ENCODE peak calls at places on chromosomes 13 and 19, in four cellular contexts. One of them, this sample, is unnamed.

GRCh38 chr13:31930901-31931522 is 100.6 kb upstream of the FRY start:
- DNase-seq in mesenchymal stem cell: no peak
- DNase-seq in right lobe of liver: no peak
- DNase-seq in dorsolateral prefrontal cortex: no peak
- DNase-seq in this sample: peak; percentile 13

GRCh38 chr19:13881692-13882418 is 4.9 kb downstream of the NANOS3 start:
- DNase-seq in right lobe of liver: peak; percentile 47
- DNase-seq in mesenchymal stem cell: peak; percentile 34
- DNase-seq in dorsolateral prefrontal cortex: no peak
- DNase-seq in this sample: peak; percentile 23

GRCh38 chr19:7637374-7638256 is 705 bp downstream of the STXBP2 start:
- DNase-seq in right lobe of liver: peak; percentile 71
- DNase-seq in dorsolateral prefrontal cortex: no peak
- DNase-seq in mesenchymal stem cell: peak; percentile 16
- DNase-seq in this sample: no peak

GRCh38 chr19:46133101-46133627 is 8.7 kb upstream of the IGFL3 start:
- DNase-seq in dorsolateral prefrontal cortex: no peak
- DNase-seq in mesenchymal stem cell: peak; percentile 87
- DNase-seq in right lobe of liver: no peak
- DNase-seq in this sample: peak; percentile 92

GRCh38 chr13:30186644-30187431 is 120.5 kb downstream of the KATNAL1 start:
- DNase-seq in mesenchymal stem cell: no peak
- DNase-seq in right lobe of liver: no peak
- DNase-seq in dorsolateral prefrontal cortex: no peak
- DNase-seq in this sample: no peak

GRCh38 chr13:74200081-74200480 is 65.9 kb upstream of the KLF12 start:
- DNase-seq in right lobe of liver: no peak
- DNase-seq in mesenchymal stem cell: no peak
- DNase-seq in dorsolateral prefrontal cortex: no peak
- DNase-seq in this sample: no peak

GRCh38 chr13:48615017-48615416 is 38.7 kb upstream of the CYSLTR2 start:
- DNase-seq in right lobe of liver: no peak
- DNase-seq in mesenchymal stem cell: no peak
- DNase-seq in dorsolateral prefrontal cortex: no peak
- DNase-seq in this sample: no peak

GRCh38 chr13:25574437-25575426 is 203.0 kb downstream of the ATP8A2 start:
- DNase-seq in dorsolateral prefrontal cortex: peak; percentile 48
- DNase-seq in mesenchymal stem cell: peak; percentile 84
- DNase-seq in right lobe of liver: peak; percentile 42
- DNase-seq in this sample: peak; percentile 88

GRCh38 chr13:76754414-76754813 is 131.8 kb downstream of the KCTD12 start:
- DNase-seq in dorsolateral prefrontal cortex: no peak
- DNase-seq in right lobe of liver: no peak
- DNase-seq in mesenchymal stem cell: peak; percentile 54
- DNase-seq in this sample: peak; percentile 79

GRCh38 chr13:49213997-49214916 is 5.9 kb upstream of the MLNR start:
- DNase-seq in right lobe of liver: no peak
- DNase-seq in mesenchymal stem cell: no peak
- DNase-seq in dorsolateral prefrontal cortex: no peak
- DNase-seq in this sample: no peak

GRCh38 chr13:111558700-111559088 is 238.3 kb downstream of the TEX29 start:
- DNase-seq in mesenchymal stem cell: no peak
- DNase-seq in right lobe of liver: no peak
- DNase-seq in dorsolateral prefrontal cortex: no peak
- DNase-seq in this sample: no peak

GRCh38 chr19:3450796-3451411 is 29.4 kb downstream of the SMIM24 start:
- DNase-seq in mesenchymal stem cell: peak; percentile 100
- DNase-seq in dorsolateral prefrontal cortex: no peak
- DNase-seq in right lobe of liver: no peak
- DNase-seq in this sample: peak; percentile 100

GRCh38 chr13:103395140-103395539 is 328.9 kb upstream of the SLC10A2 start:
- DNase-seq in dorsolateral prefrontal cortex: no peak
- DNase-seq in right lobe of liver: no peak
- DNase-seq in mesenchymal stem cell: no peak
- DNase-seq in this sample: no peak

GRCh38 chr13:83151308-83151660 is 731.0 kb downstream of the SLITRK1 start:
- DNase-seq in mesenchymal stem cell: no peak
- DNase-seq in dorsolateral prefrontal cortex: no peak
- DNase-seq in right lobe of liver: no peak
- DNase-seq in this sample: peak; percentile 11

GRCh38 chr19:41411682-41412265 is 14.2 kb downstream of the BCKDHA start:
- DNase-seq in mesenchymal stem cell: no peak
- DNase-seq in right lobe of liver: peak; percentile 30
- DNase-seq in dorsolateral prefrontal cortex: peak; percentile 61
- DNase-seq in this sample: no peak

GRCh38 chr13:97328222-97328790 is 105.7 kb upstream of the RAP2A start:
- DNase-seq in right lobe of liver: no peak
- DNase-seq in dorsolateral prefrontal cortex: no peak
- DNase-seq in mesenchymal stem cell: peak; percentile 82
- DNase-seq in this sample: peak; percentile 91

GRCh38 chr13:99863789-99864626 is 107.6 kb downstream of the ZIC5 start:
- DNase-seq in dorsolateral prefrontal cortex: no peak
- DNase-seq in mesenchymal stem cell: no peak
- DNase-seq in right lobe of liver: no peak
- DNase-seq in this sample: no peak

GRCh38 chr19:6161271-6161850 is 25.9 kb downstream of the ACSBG2 start:
- DNase-seq in mesenchymal stem cell: no peak
- DNase-seq in right lobe of liver: no peak
- DNase-seq in dorsolateral prefrontal cortex: no peak
- DNase-seq in this sample: no peak

GRCh38 chr13:79085021-79085420 is 321.0 kb downstream of the RBM26 start:
- DNase-seq in right lobe of liver: no peak
- DNase-seq in dorsolateral prefrontal cortex: no peak
- DNase-seq in mesenchymal stem cell: no peak
- DNase-seq in this sample: no peak

GRCh38 chr13:33633701-33634525 is 184.0 kb upstream of the RFC3 start:
- DNase-seq in dorsolateral prefrontal cortex: no peak
- DNase-seq in right lobe of liver: no peak
- DNase-seq in mesenchymal stem cell: peak; percentile 29
- DNase-seq in this sample: peak; percentile 40

GRCh38 chr13:29929062-29929847 is 78.8 kb upstream of the UBL3 start:
- DNase-seq in right lobe of liver: no peak
- DNase-seq in mesenchymal stem cell: no peak
- DNase-seq in dorsolateral prefrontal cortex: no peak
- DNase-seq in this sample: no peak

GRCh38 chr19:18157465-18158063 is 4.6 kb downstream of the PIK3R2 start:
- DNase-seq in right lobe of liver: no peak
- DNase-seq in dorsolateral prefrontal cortex: peak; percentile 66
- DNase-seq in mesenchymal stem cell: no peak
- DNase-seq in this sample: no peak

GRCh38 chr19:55641376-55642152 is 762 bp downstream of the ZNF580 start:
- DNase-seq in mesenchymal stem cell: peak; percentile 60
- DNase-seq in right lobe of liver: no peak
- DNase-seq in dorsolateral prefrontal cortex: no peak
- DNase-seq in this sample: peak; percentile 39

GRCh38 chr19:38394488-38394887 is 6.0 kb downstream of the SPRED3 start:
- DNase-seq in right lobe of liver: no peak
- DNase-seq in mesenchymal stem cell: no peak
- DNase-seq in dorsolateral prefrontal cortex: no peak
- DNase-seq in this sample: no peak

GRCh38 chr19:28864577-28865042 is 348.3 kb downstream of the UQCRFS1 start:
- DNase-seq in mesenchymal stem cell: no peak
- DNase-seq in dorsolateral prefrontal cortex: no peak
- DNase-seq in right lobe of liver: no peak
- DNase-seq in this sample: peak; percentile 90

GRCh38 chr13:97382276-97382675 is 51.7 kb upstream of the RAP2A start:
- DNase-seq in mesenchymal stem cell: no peak
- DNase-seq in dorsolateral prefrontal cortex: no peak
- DNase-seq in right lobe of liver: no peak
- DNase-seq in this sample: no peak

GRCh38 chr13:51044023-51044665 is 66.9 kb downstream of the C13orf42 start:
- DNase-seq in mesenchymal stem cell: no peak
- DNase-seq in right lobe of liver: no peak
- DNase-seq in dorsolateral prefrontal cortex: no peak
- DNase-seq in this sample: no peak

GRCh38 chr19:50549927-50550593 is 18.2 kb downstream of the LRRC4B start:
- DNase-seq in mesenchymal stem cell: no peak
- DNase-seq in right lobe of liver: no peak
- DNase-seq in dorsolateral prefrontal cortex: no peak
- DNase-seq in this sample: no peak
- H3K4me3 ChIP-seq in mesenchymal stem cell: no peak overlapping the region
- H3K4me3 ChIP-seq in right lobe of liver: no peak overlapping the region
- H3K4me3 ChIP-seq in dorsolateral prefrontal cortex: peak overlapping the region; percentile 78
- H3K4me3 ChIP-seq in this sample: no peak overlapping the region

GRCh38 chr13:101230271-101230890 is 185.9 kb downstream of the NALCN start:
- DNase-seq in mesenchymal stem cell: no peak
- DNase-seq in right lobe of liver: no peak
- DNase-seq in dorsolateral prefrontal cortex: no peak
- DNase-seq in this sample: no peak
- H3K4me3 ChIP-seq in mesenchymal stem cell: no peak overlapping the region
- H3K4me3 ChIP-seq in right lobe of liver: no peak overlapping the region
- H3K4me3 ChIP-seq in dorsolateral prefrontal cortex: no peak overlapping the region
- H3K4me3 ChIP-seq in this sample: no peak overlapping the region

GRCh38 chr19:1809663-1810062 is 2.4 kb downstream of the ATP8B3 start:
- DNase-seq in mesenchymal stem cell: no peak
- DNase-seq in dorsolateral prefrontal cortex: no peak
- DNase-seq in right lobe of liver: no peak
- DNase-seq in this sample: no peak

GRCh38 chr19:1811942-1812425 is at the start of gene ATP8B3:
- DNase-seq in mesenchymal stem cell: no peak
- DNase-seq in dorsolateral prefrontal cortex: no peak
- DNase-seq in right lobe of liver: no peak
- DNase-seq in this sample: no peak

GRCh38 chr19:1812426-1813196 is 535 bp upstream of the ATP8B3 start:
- DNase-seq in dorsolateral prefrontal cortex: peak; percentile 36
- DNase-seq in right lobe of liver: peak; percentile 98
- DNase-seq in mesenchymal stem cell: peak; percentile 95
- DNase-seq in this sample: peak; percentile 84

GRCh38 chr19:1810439-1811160 is 1.5 kb downstream of the ATP8B3 start:
- DNase-seq in right lobe of liver: peak; percentile 25
- DNase-seq in mesenchymal stem cell: no peak
- DNase-seq in dorsolateral prefrontal cortex: no peak
- DNase-seq in this sample: no peak

DNA sequence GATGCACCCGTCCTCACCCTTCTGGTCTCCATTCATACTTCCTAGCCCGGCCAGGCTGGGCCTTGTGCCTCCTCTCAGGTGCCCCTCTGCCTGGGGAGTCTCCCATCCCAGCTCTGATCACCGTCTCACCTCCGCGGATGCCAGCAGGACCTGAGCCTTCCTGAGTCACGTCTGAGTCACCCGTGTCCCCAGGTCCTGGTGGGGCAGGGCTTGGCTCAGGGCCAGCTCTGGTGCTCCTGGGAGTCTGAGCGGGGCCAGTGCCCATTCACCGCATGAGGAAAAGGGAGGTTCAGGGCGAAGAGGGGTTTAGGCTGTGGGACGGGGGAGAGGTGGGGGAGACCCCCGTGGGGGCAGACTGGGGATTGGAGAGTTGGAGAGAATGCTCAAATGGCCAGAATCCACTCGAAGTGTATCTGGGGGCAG is 593 bp downstream of the ATP8B3 start:
- DNase-seq in right lobe of liver: peak; percentile 91
- DNase-seq in mesenchymal stem cell: peak; percentile 66
- DNase-seq in dorsolateral prefrontal cortex: no peak
- DNase-seq in this sample: peak; percentile 46
- H3K4me3 ChIP-seq in right lobe of liver: peak overlapping the region; percentile 54
- H3K4me3 ChIP-seq in mesenchymal stem cell: peak overlapping the region; percentile 61
- H3K4me3 ChIP-seq in dorsolateral prefrontal cortex: peak overlapping the region; percentile 66
- H3K4me3 ChIP-seq in this sample: peak overlapping the region; percentile 68

GRCh38 chr13:75455962-75456361 is 26.0 kb downstream of the TBC1D4 start:
- DNase-seq in dorsolateral prefrontal cortex: no peak
- DNase-seq in mesenchymal stem cell: no peak
- DNase-seq in right lobe of liver: no peak
- DNase-seq in this sample: no peak
- H3K4me3 ChIP-seq in dorsolateral prefrontal cortex: no peak overlapping the region
- H3K4me3 ChIP-seq in mesenchymal stem cell: no peak overlapping the region
- H3K4me3 ChIP-seq in right lobe of liver: no peak overlapping the region
- H3K4me3 ChIP-seq in this sample: no peak overlapping the region

GRCh38 chr19:22426901-22427300 is 4.8 kb upstream of the ZNF98 start:
- DNase-seq in dorsolateral prefrontal cortex: no peak
- DNase-seq in mesenchymal stem cell: no peak
- DNase-seq in right lobe of liver: no peak
- DNase-seq in this sample: no peak

GRCh38 chr19:22422220-22422619 is at the start of gene ZNF98:
- DNase-seq in dorsolateral prefrontal cortex: no peak
- DNase-seq in mesenchymal stem cell: no peak
- DNase-seq in right lobe of liver: peak; percentile 23
- DNase-seq in this sample: no peak

GRCh38 chr19:22427587-22428298 is 5.6 kb upstream of the ZNF98 start:
- DNase-seq in right lobe of liver: no peak
- DNase-seq in dorsolateral prefrontal cortex: no peak
- DNase-seq in mesenchymal stem cell: no peak
- DNase-seq in this sample: no peak

DNA sequence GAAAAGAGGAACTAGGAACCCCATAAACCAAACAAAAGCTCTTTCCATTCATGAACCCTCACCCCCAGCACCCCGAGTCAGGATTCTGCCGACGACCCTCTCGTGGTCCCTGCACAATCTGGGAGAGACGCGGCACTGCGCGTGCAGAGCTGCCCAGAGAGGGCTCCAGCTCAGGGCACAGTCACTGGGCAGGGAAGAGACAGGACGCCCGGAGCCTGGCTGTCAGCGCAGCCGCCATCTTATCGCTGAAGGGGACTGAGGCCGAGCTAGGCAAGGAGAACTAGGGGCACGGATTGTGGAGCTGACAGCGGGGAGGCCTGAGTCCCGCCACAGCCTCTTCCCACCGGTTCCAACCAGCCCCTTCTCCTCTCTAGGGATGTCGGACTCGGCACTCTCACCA is 349 bp downstream of the ZNF98 start:
- DNase-seq in mesenchymal stem cell: no peak
- DNase-seq in dorsolateral prefrontal cortex: no peak
- DNase-seq in right lobe of liver: no peak
- DNase-seq in this sample: no peak
- H3K4me3 ChIP-seq in mesenchymal stem cell: no peak overlapping the region
- H3K4me3 ChIP-seq in dorsolateral prefrontal cortex: peak overlapping the region; percentile 27
- H3K4me3 ChIP-seq in right lobe of liver: no peak overlapping the region
- H3K4me3 ChIP-seq in this sample: no peak overlapping the region

GRCh38 chr13:114066956-114067355 is 65.5 kb downstream of the RASA3 start:
- DNase-seq in right lobe of liver: no peak
- DNase-seq in mesenchymal stem cell: no peak
- DNase-seq in dorsolateral prefrontal cortex: no peak
- DNase-seq in this sample: no peak
- H3K4me3 ChIP-seq in right lobe of liver: no peak overlapping the region
- H3K4me3 ChIP-seq in mesenchymal stem cell: peak overlapping the region; percentile 28
- H3K4me3 ChIP-seq in dorsolateral prefrontal cortex: no peak overlapping the region
- H3K4me3 ChIP-seq in this sample: no peak overlapping the region

DNA sequence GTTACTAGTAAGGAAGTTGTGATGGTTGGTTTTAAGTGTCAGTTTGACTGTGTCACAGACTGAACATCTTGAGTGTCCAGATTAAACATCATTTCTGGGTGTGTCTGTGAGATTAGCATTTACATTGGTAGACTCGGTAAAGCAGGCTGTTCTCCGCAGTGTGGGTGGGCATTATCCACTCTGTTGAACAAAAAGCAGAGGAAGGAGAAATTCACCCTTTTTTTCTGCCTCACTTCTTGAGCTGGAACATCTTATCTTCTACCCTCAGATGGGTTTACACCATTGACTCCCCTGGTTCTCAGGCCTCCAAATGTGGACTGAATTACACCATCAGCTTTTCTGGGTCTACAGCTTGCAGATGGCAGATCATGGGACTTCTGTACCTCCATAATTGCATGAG is 63.7 kb upstream of the ZDHHC20 start:
- DNase-seq in right lobe of liver: no peak
- DNase-seq in mesenchymal stem cell: no peak
- DNase-seq in dorsolateral prefrontal cortex: no peak
- DNase-seq in this sample: no peak
- H3K4me3 ChIP-seq in right lobe of liver: no peak overlapping the region
- H3K4me3 ChIP-seq in mesenchymal stem cell: no peak overlapping the region
- H3K4me3 ChIP-seq in dorsolateral prefrontal cortex: no peak overlapping the region
- H3K4me3 ChIP-seq in this sample: no peak overlapping the region